ENCODE peak calls at places on chromosomes 11 and 22, in nine cellular contexts. M is stimulated activated CD8-positive, alpha-beta memory T cell treated with anti-CD3 and anti-CD28 coated beads, Interleukin-12 subunit alpha, Interleukin-12 subunit beta, amount 100 ng/mL, for 4 hours; K is globus pallidus; V is activated gamma-delta T cell treated with anti-CD3 and anti-CD28 coated beads, Interleukin-2, amount 50 U/mL, for 16 hours; D is thoracic aorta; Q is Right ventricle myocardium superior; E is germinal center; J is A549; O is sigmoid colon. H is an unnamed sample.
A peak's percentile ranks its signal among the peaks of the same experiment; 100 is the strongest.

GRCh38 chr11:33307984-33308383 is 50.8 kb downstream of the HIPK3 start:
- DNase-seq in M (no peak), D (no peak), J (no peak), K (peak; percentile 74), O (no peak), Q (no peak), V (no peak), E (no peak), H (no peak)

GRCh38 chr11:43868852-43869567 is 11.6 kb upstream of the ALKBH3 start:
- DNase-seq in O (no peak), Q (no peak), V (peak; percentile 19), J (no peak), E (no peak), M (no peak), K (no peak), D (no peak), H (peak; percentile 52)

GRCh38 chr11:804599-804964 is 449 bp downstream of the PIDD1 start:
- DNase-seq in O (no peak), Q (no peak), E (no peak), K (no peak), D (no peak), M (no peak), J (no peak), V (no peak), H (no peak)

GRCh38 chr11:13009921-13010736 is 1.0 kb downstream of the RASSF10 start:
- DNase-seq in D (no peak), V (no peak), M (no peak), J (peak; percentile 32), O (no peak), Q (peak; percentile 43), K (no peak), E (no peak), H (no peak)

GRCh38 chr11:61270354-61271070 is 24.6 kb downstream of the VWCE start:
- DNase-seq in K (no peak), O (no peak), M (no peak), D (no peak), Q (no peak), J (no peak), V (no peak), E (no peak), H (no peak)

GRCh38 chr11:86687083-86687799 is 14.8 kb upstream of the ME3 start:
- DNase-seq in J (no peak), M (no peak), D (no peak), O (no peak), K (no peak), V (no peak), E (no peak), Q (no peak), H (no peak)

GRCh38 chr22:48729499-48730171 is 1098.0 kb downstream of the BRD1 start:
- DNase-seq in O (no peak), D (no peak), J (no peak), K (no peak), E (no peak), Q (peak; percentile 5), M (no peak), V (no peak), H (no peak)

GRCh38 chr11:952406-953385 is 27.0 kb downstream of the AP2A2 start:
- DNase-seq in Q (no peak), J (peak; percentile 85), E (no peak), K (peak; percentile 60), O (no peak), D (no peak), M (no peak), V (no peak), H (no peak)

GRCh38 chr11:102139081-102139498 is 28.8 kb downstream of the YAP1 start:
- DNase-seq in J (no peak), D (peak; percentile 9), M (no peak), O (no peak), K (no peak), E (no peak), V (no peak), Q (no peak), H (no peak)

GRCh38 chr11:68223275-68223674 is 10.2 kb upstream of the KMT5B start:
- DNase-seq in E (no peak), V (no peak), O (no peak), D (no peak), K (no peak), Q (no peak), J (no peak), M (no peak), H (no peak)

GRCh38 chr11:17296852-17297559 is 20.5 kb downstream of the NUCB2 start:
- DNase-seq in V (no peak), K (no peak), D (no peak), Q (no peak), M (no peak), J (no peak), O (no peak), E (no peak), H (no peak)

GRCh38 chr11:84720706-84721402 is 906.3 kb downstream of the DLG2 start:
- DNase-seq in V (no peak), Q (peak; percentile 58), K (peak; percentile 14), J (no peak), E (no peak), O (peak; percentile 64), D (no peak), M (no peak), H (no peak)

GRCh38 chr22:32501797-32502290 is 27.2 kb downstream of the FBXO7 start:
- DNase-seq in J (no peak), E (no peak), K (no peak), M (no peak), D (no peak), Q (no peak), V (no peak), O (no peak), H (no peak)

GRCh38 chr11:30143098-30143705 is 87.6 kb upstream of the FSHB start:
- DNase-seq in K (peak; percentile 11), V (no peak), E (peak; percentile 14), Q (no peak), O (no peak), M (no peak), J (peak; percentile 4), D (no peak), H (no peak)

GRCh38 chr11:57422669-57423068 is 4.3 kb downstream of the SLC43A3 start:
- DNase-seq in E (no peak), O (no peak), D (no peak), Q (no peak), V (no peak), J (no peak), K (no peak), M (no peak), H (no peak)

GRCh38 chr11:58965246-58965985 is 26.1 kb downstream of the GLYATL1 start:
- DNase-seq in Q (no peak), E (no peak), O (no peak), D (no peak), V (no peak), K (no peak), M (no peak), J (no peak), H (no peak)

GRCh38 chr11:41201156-41201555 is 258.3 kb downstream of the LRRC4C start:
- DNase-seq in M (no peak), O (no peak), K (peak; percentile 33), J (no peak), D (no peak), V (no peak), Q (no peak), E (no peak), H (no peak)

GRCh38 chr11:46541593-46542371 is 52.0 kb downstream of the AMBRA1 start:
- DNase-seq in K (no peak), O (no peak), E (no peak), Q (peak; percentile 61), D (no peak), M (no peak), J (no peak), V (no peak), H (no peak)